ENCODE peak calls at places on chromosome 16, in five cellular contexts. W is activated CD8-positive, alpha-beta T cell treated with anti-CD3 and anti-CD28 coated beads for 36 hours; V is foreskin fibroblast; I is progenitor cell of endocrine pancreas; K is AG04450. Z is an unnamed sample.

GRCh38 chr16:68612996-68613395 is 32.1 kb upstream of the CDH3 start:
- DNase-seq in W (no peak), V (no peak), K (no peak), I (no peak), Z (no peak)

GRCh38 chr16:68235105-68235881 is 634 bp downstream of the ESRP2 start:
- DNase-seq in K (no peak), I (peak; percentile 42), V (no peak), W (peak; percentile 23), Z (no peak)

GRCh38 chr16:84194470-84195200 is 3.7 kb downstream of the ADAD2 start:
- DNase-seq in I (no peak), W (peak; percentile 77), V (no peak), K (no peak), Z (peak; percentile 57)

GRCh38 chr16:72455743-72456659 is 284.0 kb upstream of the PMFBP1 start:
- DNase-seq in V (no peak), K (no peak), W (no peak), I (no peak), Z (no peak)

GRCh38 chr16:14423344-14423743 is 206.7 kb downstream of the PARN start:
- DNase-seq in V (peak; percentile 25), I (no peak), W (no peak), K (no peak), Z (no peak)

GRCh38 chr16:57318240-57318970 is 33.9 kb upstream of the PLLP start:
- DNase-seq in K (no peak), V (peak; percentile 61), W (no peak), I (no peak), Z (no peak)

GRCh38 chr16:70364399-70364798 is 17.7 kb downstream of the DDX19A start:
- DNase-seq in K (no peak), V (no peak), I (no peak), W (no peak), Z (no peak)

GRCh38 chr16:27499659-27500055 is 50.1 kb downstream of the GTF3C1 start:
- DNase-seq in I (no peak), V (no peak), W (no peak), K (no peak), Z (no peak)

GRCh38 chr16:85182286-85182685 is 70.0 kb upstream of the CIBAR2 start:
- DNase-seq in V (no peak), W (no peak), I (no peak), K (no peak), Z (no peak)

GRCh38 chr16:8199390-8199789 is 390.9 kb downstream of the TMEM114 start:
- DNase-seq in I (no peak), V (no peak), W (no peak), K (no peak), Z (no peak)

GRCh38 chr16:28309811-28310311 is 17.5 kb downstream of the SBK1 start:
- DNase-seq in I (no peak), K (no peak), W (peak; percentile 99), V (no peak), Z (no peak)

GRCh38 chr16:49491736-49492089 is 118.1 kb downstream of the C16orf78 start:
- DNase-seq in I (no peak), V (no peak), K (no peak), W (no peak), Z (no peak)

GRCh38 chr16:73126453-73126853 is 78.5 kb upstream of the ZFHX3 start:
- DNase-seq in V (peak; percentile 92), I (no peak), W (no peak), K (no peak), Z (no peak)

GRCh38 chr16:50868577-50868976 is 126.7 kb downstream of the CYLD start:
- DNase-seq in V (no peak), I (no peak), K (no peak), W (no peak), Z (no peak)

GRCh38 chr16:66928702-66929388 is 3.5 kb upstream of the RRAD start:
- DNase-seq in I (no peak), W (peak; percentile 71), K (no peak), V (peak; percentile 63), Z (no peak)

GRCh38 chr16:8849411-8850011 is 19.3 kb downstream of the CARHSP1 start:
- DNase-seq in I (no peak), V (no peak), W (no peak), K (no peak), Z (no peak)

GRCh38 chr16:60655514-60656153 is 1380.6 kb downstream of the CDH8 start:
- DNase-seq in I (no peak), K (no peak), W (no peak), V (no peak), Z (no peak)

GRCh38 chr16:9072806-9073341 is 18.6 kb upstream of the HAPSTR1 start:
- DNase-seq in V (peak; percentile 89), K (peak; percentile 83), W (peak; percentile 74), I (no peak), Z (peak; percentile 50)

GRCh38 chr16:22195695-22196558 is 10.2 kb upstream of the EEF2K start:
- DNase-seq in K (peak; percentile 82), W (peak; percentile 95), I (peak; percentile 95), V (peak; percentile 91), Z (peak; percentile 70)

GRCh38 chr16:14304891-14305459 is 233.9 kb downstream of the MRTFB start:
- DNase-seq in I (no peak), V (no peak), W (no peak), K (no peak), Z (no peak)

GRCh38 chr16:57534881-57535658 is 1.3 kb downstream of the CCDC102A start:
- DNase-seq in K (no peak), I (no peak), V (no peak), W (no peak), Z (peak; percentile 32)

GRCh38 chr16:65122974-65123845 is 1.3 kb upstream of the CDH11 start:
- DNase-seq in K (no peak), W (no peak), I (no peak), V (peak; percentile 86), Z (no peak)

GRCh38 chr16:52629296-52629695 is 82.4 kb upstream of the TOX3 start:
- DNase-seq in K (no peak), V (no peak), I (no peak), W (no peak), Z (no peak)

GRCh38 chr16:15450624-15451023 is 16.2 kb downstream of the BMERB1 start:
- DNase-seq in W (no peak), I (no peak), V (no peak), K (no peak), Z (no peak)

GRCh38 chr16:3963203-3963602 is 82.7 kb upstream of the CREBBP start:
- DNase-seq in V (peak; percentile 29), I (no peak), K (no peak), W (peak; percentile 38), Z (no peak)

GRCh38 chr16:19680972-19681371 is 37.1 kb downstream of the KNOP1 start:
- DNase-seq in I (no peak), V (no peak), W (no peak), K (no peak), Z (no peak)

GRCh38 chr16:71882505-71883192 is 1.3 kb downstream of the ZNF821 start:
- DNase-seq in I (peak; percentile 49), V (peak; percentile 89), K (no peak), W (peak; percentile 90), Z (peak; percentile 87)

GRCh38 chr16:69031877-69032301 is 73.6 kb upstream of the HAS3 start:
- DNase-seq in I (no peak), K (no peak), V (no peak), W (no peak), Z (no peak)

GRCh38 chr16:84561291-84561690 is 56.6 kb downstream of the COTL1 start:
- DNase-seq in V (no peak), I (no peak), K (no peak), W (no peak), Z (no peak)

GRCh38 chr16:52497067-52497816 is 49.7 kb downstream of the TOX3 start:
- DNase-seq in K (no peak), V (peak; percentile 0), W (no peak), I (no peak), Z (no peak)

GRCh38 chr16:85513649-85514048 is 99.5 kb upstream of the GSE1 start:
- DNase-seq in K (no peak), W (no peak), I (no peak), V (no peak), Z (no peak)

GRCh38 chr16:84947996-84948854 is 63.1 kb downstream of the ZDHHC7 start:
- DNase-seq in K (no peak), V (no peak), W (no peak), I (no peak), Z (no peak)

GRCh38 chr16:15856901-15857778 is at the start of gene MYH11:
- DNase-seq in V (peak; percentile 25), K (no peak), W (no peak), I (no peak), Z (peak; percentile 45)

GRCh38 chr16:4410335-4411075 is 5.9 kb downstream of the CORO7 start:
- DNase-seq in W (no peak), I (no peak), V (peak; percentile 97), K (peak; percentile 98), Z (no peak)

GRCh38 chr16:75234856-75235696 is 16.3 kb downstream of the CTRB1 start:
- DNase-seq in V (peak; percentile 4), K (no peak), W (no peak), I (no peak), Z (no peak)

GRCh38 chr16:66618588-66618987 is 14.1 kb downstream of the CMTM3 start:
- DNase-seq in V (peak; percentile 97), W (no peak), K (peak; percentile 81), I (no peak), Z (no peak)

GRCh38 chr16:89563639-89564392 is 3.3 kb downstream of the RPL13 start:
- DNase-seq in I (no peak), K (no peak), W (peak; percentile 38), V (peak; percentile 48), Z (no peak)
- TF ChIP-seq CTCF in I (no peak), K (no peak), W (no peak), V (no peak), Z (no peak)

GRCh38 chr16:2883027-2883846 is at the start of gene FLYWCH2:
- DNase-seq in K (peak; percentile 91), W (peak; percentile 99), V (peak; percentile 98), I (peak; percentile 100), Z (peak; percentile 97)
- TF ChIP-seq CTCF in K (no peak), W (no peak), V (no peak), I (peak; percentile 31), Z (no peak)

GRCh38 chr16:53754938-53755910 is 51.3 kb downstream of the FTO start:
- DNase-seq in I (no peak), W (no peak), K (no peak), V (peak; percentile 18), Z (no peak)
- TF ChIP-seq CTCF in I (no peak), W (no peak), K (no peak), V (no peak), Z (no peak)

GRCh38 chr16:59535298-59535697 is 801.2 kb upstream of the GOT2 start:
- DNase-seq in W (no peak), I (no peak), V (no peak), K (no peak), Z (no peak)
- TF ChIP-seq CTCF in W (no peak), I (no peak), V (no peak), K (no peak), Z (no peak)

GRCh38 chr16:10514369-10515055 is 65.9 kb downstream of the EMP2 start:
- DNase-seq in W (peak; percentile 66), V (peak; percentile 78), I (no peak), K (peak; percentile 46), Z (peak; percentile 70)
- TF ChIP-seq CTCF in W (peak; percentile 78), V (peak; percentile 45), I (peak; percentile 86), K (peak; percentile 64), Z (peak; percentile 64)

GRCh38 chr16:743794-744500 is 3.1 kb upstream of the CIAO3 start:
- DNase-seq in I (no peak), W (peak; percentile 40), K (no peak), V (no peak), Z (no peak)
- TF ChIP-seq CTCF in I (peak; percentile 33), W (no peak), K (peak; percentile 11), V (no peak), Z (no peak)